ENCODE peak calls at places on chromosomes 2 and 18, in seven cellular contexts. O, D, G, U, S, E and M are unnamed samples.

GRCh38 chr2:197109326-197109725 is 182.8 kb upstream of the PGAP1 start:
- DNase-seq in O (no peak), D (no peak), G (no peak), U (no peak), S (no peak), E (no peak), M (no peak)

GRCh38 chr18:29191263-29191662 is 1014.3 kb upstream of the CDH2 start:
- DNase-seq in O (no peak), D (no peak), G (no peak), U (peak; percentile 1), S (no peak), E (no peak), M (no peak)

GRCh38 chr2:46909771-46910419 is 5.7 kb downstream of the MCFD2 start:
- DNase-seq in O (no peak), D (no peak), G (peak; percentile 33), U (peak; percentile 85), S (peak; percentile 71), E (no peak), M (no peak)

GRCh38 chr2:46179037-46179621 is 118.1 kb upstream of the EPAS1 start:
- DNase-seq in O (no peak), D (peak; percentile 34), G (peak; percentile 33), U (peak; percentile 26), S (peak; percentile 77), E (peak; percentile 48), M (no peak)

GRCh38 chr2:122100371-122101150 is 345.1 kb downstream of the TSN start:
- DNase-seq in O (no peak), D (no peak), G (no peak), U (no peak), S (no peak), E (no peak), M (no peak)

GRCh38 chr2:82789886-82790276 is 1669.2 kb downstream of the SUCLG1 start:
- DNase-seq in O (no peak), D (no peak), G (no peak), U (no peak), S (no peak), E (no peak), M (no peak)

GRCh38 chr2:205403244-205403845 is 279.0 kb upstream of the NRP2 start:
- DNase-seq in O (no peak), D (no peak), G (no peak), U (no peak), S (no peak), E (no peak), M (no peak)

GRCh38 chr18:22494771-22495170 is 77.1 kb upstream of the CTAGE1 start:
- DNase-seq in O (no peak), D (no peak), G (no peak), U (no peak), S (no peak), E (no peak), M (no peak)

GRCh38 chr2:152336854-152337510 is 2.0 kb downstream of the FMNL2 start:
- DNase-seq in O (no peak), D (peak; percentile 21), G (peak; percentile 30), U (peak; percentile 36), S (peak; percentile 54), E (peak; percentile 32), M (no peak)

GRCh38 chr2:172968061-172968469 is 107.6 kb upstream of the MAP3K20 start:
- DNase-seq in O (peak; percentile 86), D (peak; percentile 52), G (peak; percentile 44), U (no peak), S (peak; percentile 64), E (peak; percentile 53), M (peak; percentile 49)

GRCh38 chr2:227204452-227204851 is 40.0 kb downstream of the COL4A3 start:
- DNase-seq in O (no peak), D (no peak), G (no peak), U (no peak), S (no peak), E (no peak), M (no peak)

GRCh38 chr18:33116376-33116775 is 324.1 kb downstream of the CCDC178 start:
- DNase-seq in O (no peak), D (peak; percentile 53), G (peak; percentile 65), U (peak; percentile 3), S (no peak), E (no peak), M (no peak)

GRCh38 chr2:23411752-23412431 is 26.9 kb downstream of the KLHL29 start:
- DNase-seq in O (no peak), D (no peak), G (no peak), U (no peak), S (no peak), E (no peak), M (no peak)

GRCh38 chr2:195404650-195405049 is 252.4 kb upstream of the SLC39A10 start:
- DNase-seq in O (no peak), D (no peak), G (no peak), U (no peak), S (no peak), E (no peak), M (no peak)

GRCh38 chr2:177253704-177254103 is 10.8 kb downstream of the NFE2L2 start:
- DNase-seq in O (no peak), D (no peak), G (no peak), U (no peak), S (no peak), E (no peak), M (no peak)

GRCh38 chr2:176281267-176281666 is 12.0 kb downstream of the MTX2 start:
- DNase-seq in O (no peak), D (no peak), G (no peak), U (no peak), S (no peak), E (no peak), M (no peak)

GRCh38 chr2:121501070-121501469 is 29.6 kb upstream of the RNU4ATAC start:
- DNase-seq in O (no peak), D (no peak), G (no peak), U (no peak), S (no peak), E (no peak), M (no peak)

DNA sequence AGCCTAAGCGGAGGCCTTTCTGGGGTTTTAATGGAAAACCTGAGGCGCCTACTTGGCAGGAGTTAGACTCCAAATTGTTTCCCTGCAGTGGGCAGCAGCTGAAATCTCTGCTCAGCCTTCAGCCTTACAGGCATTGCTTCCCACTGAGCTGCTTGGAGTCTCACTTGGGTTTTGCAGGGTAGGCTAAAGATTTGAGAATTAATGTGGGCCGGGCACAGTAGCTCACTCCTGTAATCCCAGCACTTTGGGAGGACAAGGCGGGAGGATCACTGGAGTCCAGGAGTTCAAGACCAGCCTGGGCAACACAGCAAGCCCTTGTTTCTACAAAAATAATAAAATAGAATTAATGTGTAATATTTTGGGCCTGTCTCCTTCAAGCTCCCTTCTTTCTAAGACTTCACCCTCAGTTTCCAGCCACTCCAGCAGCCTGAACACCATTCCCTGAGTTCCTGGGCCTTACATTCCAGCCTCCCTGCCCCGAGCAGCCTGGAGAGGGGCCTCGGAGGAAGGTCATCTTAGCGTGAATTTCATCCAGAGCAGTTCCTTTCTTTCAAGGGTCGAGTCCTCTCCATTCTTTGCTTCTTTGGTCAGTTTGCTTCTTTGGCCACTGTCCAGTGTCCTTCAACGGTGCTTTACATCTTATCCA is 9.1 kb upstream of the RAB17 start:
- DNase-seq in O (no peak), D (no peak), G (no peak), U (no peak), S (no peak), E (no peak), M (no peak)
- H3K4me3 ChIP-seq in O (no peak overlapping the region), D (no peak overlapping the region), G (no peak overlapping the region), U (no peak overlapping the region), S (peak overlapping the region; percentile 54), E (peak overlapping the region; percentile 42), M (no peak overlapping the region)

GRCh38 chr2:75288760-75289159 is 89.4 kb upstream of the TACR1 start:
- DNase-seq in O (no peak), D (no peak), G (no peak), U (no peak), S (no peak), E (no peak), M (no peak)
- H3K9me3 ChIP-seq in O (no peaks in the 10 kb centered on the region), D (no peaks in the 10 kb centered on the region), G (no peaks in the 10 kb centered on the region), U (no peaks in the 10 kb centered on the region), S (no peaks in the 10 kb centered on the region), E (no peaks in the 10 kb centered on the region), M (no peaks in the 10 kb centered on the region)

GRCh38 chr2:74438248-74438647 is 3.5 kb downstream of the RTKN start:
- DNase-seq in O (no peak), D (no peak), G (no peak), U (no peak), S (no peak), E (no peak), M (no peak)
- H3K4me3 ChIP-seq in O (no peak overlapping the region), D (no peak overlapping the region), G (no peak overlapping the region), U (no peak overlapping the region), S (no peak overlapping the region), E (no peak overlapping the region), M (no peak overlapping the region)

GRCh38 chr2:89850481-89850880 is 1159.0 kb downstream of the RPIA start:
- DNase-seq in O (no peak), D (no peak), G (no peak), U (no peak), S (no peak), E (no peak), M (no peak)

GRCh38 chr2:89848763-89849162 is 1157.3 kb downstream of the RPIA start:
- DNase-seq in O (no peak), D (no peak), G (no peak), U (no peak), S (no peak), E (no peak), M (no peak)

GRCh38 chr2:89849731-89850130 is 1158.3 kb downstream of the RPIA start:
- DNase-seq in O (no peak), D (no peak), G (no peak), U (no peak), S (no peak), E (no peak), M (no peak)

GRCh38 chr2:89850881-89851582 is 1159.6 kb downstream of the RPIA start:
- DNase-seq in O (no peak), D (no peak), G (no peak), U (no peak), S (no peak), E (no peak), M (no peak)

DNA sequence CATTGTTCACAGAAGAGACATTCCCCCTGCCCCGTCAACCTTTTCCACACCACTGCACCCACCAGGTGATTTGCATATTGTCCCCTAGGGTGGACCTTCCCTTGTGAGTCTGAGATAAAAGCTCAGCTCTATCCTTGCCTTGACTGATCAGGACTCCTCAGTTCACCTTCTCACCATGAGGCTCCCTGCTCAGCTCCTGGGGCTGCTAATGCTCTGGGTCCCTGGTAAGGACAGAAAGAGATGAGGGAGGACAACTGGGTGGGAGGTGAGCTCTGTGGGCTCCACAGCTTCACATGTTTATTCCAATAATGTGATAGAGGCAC is 1160.1 kb downstream of the RPIA start:
- DNase-seq in O (no peak), D (no peak), G (no peak), U (no peak), S (no peak), E (no peak), M (no peak)
- H3K9me3 ChIP-seq in O (no peaks in the 10 kb centered on the region), D (no peaks in the 10 kb centered on the region), G (no peaks in the 10 kb centered on the region), U (no peaks in the 10 kb centered on the region), S (no peaks in the 10 kb centered on the region), E (no peaks in the 10 kb centered on the region), M (no peaks in the 10 kb centered on the region)